ENCODE peak calls at places on chromosomes 2 and 18, in five cellular contexts. B, C, O, U and J are unnamed samples.

GRCh38 chr2:121287956-121288355 is 3.0 kb upstream of the TFCP2L1 start:
- DNase-seq in B (no peak), C (no peak), O (no peak), U (no peak), J (no peak)

GRCh38 chr2:83703598-83703997 is 755.5 kb downstream of the SUCLG1 start:
- DNase-seq in B (no peak), C (no peak), O (no peak), U (no peak), J (no peak)

GRCh38 chr2:5974477-5974876 is 282.3 kb downstream of the SOX11 start:
- DNase-seq in B (no peak), C (no peak), O (no peak), U (no peak), J (no peak)

GRCh38 chr2:109054865-109055264 is 65.8 kb upstream of the EDAR start:
- DNase-seq in B (no peak), C (no peak), O (no peak), U (no peak), J (no peak)

GRCh38 chr2:238023608-238024007 is 37.2 kb upstream of the SCLY start:
- DNase-seq in B (no peak), C (no peak), O (no peak), U (no peak), J (no peak)

GRCh38 chr18:23038712-23039111 is 96.6 kb upstream of the CABLES1 start:
- DNase-seq in B (peak), C (no peak), O (no peak), U (no peak), J (no peak)

GRCh38 chr18:68714356-68714706 is 577 bp downstream of the TMX3 start:
- DNase-seq in B (no peak), C (no peak), O (no peak), U (no peak), J (no peak)

GRCh38 chr2:197810490-197810889 is 6.1 kb downstream of the PLCL1 start:
- DNase-seq in B (no peak), C (no peak), O (no peak), U (no peak), J (no peak)

GRCh38 chr2:242054406-242054805 is 184.9 kb downstream of the RTP5 start:
- DNase-seq in B (no peak), C (no peak), O (no peak), U (no peak), J (no peak)

GRCh38 chr18:71105078-71105819 is 816.4 kb downstream of the SOCS6 start:
- DNase-seq in B (no peak), C (no peak), O (no peak), U (no peak), J (no peak)

GRCh38 chr2:238989484-238989883 is 141.6 kb downstream of the TWIST2 start:
- DNase-seq in B (no peak), C (no peak), O (no peak), U (no peak), J (no peak)

GRCh38 chr18:51212606-51213005 is 15.1 kb upstream of the MEX3C start:
- DNase-seq in B (no peak), C (no peak), O (no peak), U (no peak), J (no peak)

GRCh38 chr18:51211552-51211951 is 14.1 kb upstream of the MEX3C start:
- DNase-seq in B (no peak), C (no peak), O (no peak), U (no peak), J (no peak)
- TF ChIP-seq EP300 in B (no peak), C (no peak), O (no peak), U (peak), J (no peak)

GRCh38 chr2:215784371-215784783 is 229.0 kb downstream of the MREG start:
- DNase-seq in B (no peak), C (no peak), O (peak), U (no peak), J (no peak)

GRCh38 chr2:215790548-215791421 is 222.6 kb downstream of the MREG start:
- DNase-seq in B (no peak), C (no peak), O (no peak), U (no peak), J (no peak)

GRCh38 chr2:215782965-215783364 is 230.4 kb downstream of the MREG start:
- DNase-seq in B (no peak), C (no peak), O (no peak), U (no peak), J (no peak)

GRCh38 chr2:215791481-215791937 is 221.8 kb downstream of the MREG start:
- DNase-seq in B (no peak), C (no peak), O (no peak), U (no peak), J (no peak)

DNA sequence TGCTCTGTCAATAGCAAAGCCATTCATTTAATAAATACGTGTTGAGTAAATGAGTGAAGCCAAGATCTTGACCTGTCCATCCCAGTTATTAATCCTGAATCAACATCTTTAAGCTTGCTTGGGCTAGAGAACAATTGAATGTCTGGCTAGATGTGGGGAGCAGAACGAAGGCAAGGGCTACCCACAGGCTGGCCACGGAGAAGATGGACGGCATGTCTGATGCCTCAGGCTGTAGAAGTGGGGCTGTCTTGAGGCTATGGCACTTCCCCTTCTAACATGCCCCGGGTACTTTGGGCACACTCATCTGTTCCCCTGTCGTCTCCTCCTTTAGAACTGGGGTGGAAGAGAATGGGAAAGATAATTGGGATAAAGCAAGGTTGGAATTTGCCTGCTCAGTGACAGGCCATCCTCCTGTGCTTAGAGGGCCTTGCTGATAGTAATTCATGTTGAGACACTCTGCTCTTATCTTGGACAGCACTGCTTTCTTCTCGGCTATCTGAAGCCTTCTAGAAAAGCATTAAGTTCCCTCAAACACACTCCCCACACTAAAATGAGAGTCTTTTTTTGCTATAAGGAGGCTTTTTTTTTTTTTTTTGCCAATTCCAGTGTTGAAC is 225.7 kb downstream of the MREG start:
- DNase-seq in B (no peak), C (no peak), O (no peak), U (no peak), J (no peak)
- TF ChIP-seq EP300 in B (no peak), C (no peak), O (no peak), U (no peak), J (no peak)

GRCh38 chr2:63667132-63667531 is 78.4 kb downstream of the MDH1 start:
- DNase-seq in B (no peak), C (no peak), O (no peak), U (no peak), J (no peak)
- TF ChIP-seq EP300 in B (no peak), C (no peak), O (no peak), U (no peak), J (no peak)

DNA sequence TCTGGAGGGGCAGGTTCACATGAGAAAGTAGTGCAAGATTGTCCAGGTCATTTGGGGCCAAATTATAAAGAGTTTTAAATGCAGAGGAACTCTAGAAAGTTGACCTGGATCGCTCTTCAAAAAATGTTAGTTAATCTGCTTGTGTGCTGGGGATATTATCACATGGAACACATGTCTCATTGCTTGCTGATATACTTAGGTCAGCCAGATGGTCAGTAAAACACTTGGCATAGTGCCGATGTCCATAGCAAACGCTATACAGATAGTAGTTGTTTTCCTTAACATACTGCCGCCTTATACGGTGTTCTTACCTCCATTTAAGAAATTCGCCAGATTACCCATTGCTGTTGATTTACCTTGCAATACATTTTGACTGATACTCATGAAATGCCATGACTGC is 103.4 kb upstream of the CWC22 start:
- DNase-seq in B (no peak), C (no peak), O (no peak), U (no peak), J (no peak)
- TF ChIP-seq EP300 in B (no peak), C (no peak), O (no peak), U (no peak), J (no peak)

DNA sequence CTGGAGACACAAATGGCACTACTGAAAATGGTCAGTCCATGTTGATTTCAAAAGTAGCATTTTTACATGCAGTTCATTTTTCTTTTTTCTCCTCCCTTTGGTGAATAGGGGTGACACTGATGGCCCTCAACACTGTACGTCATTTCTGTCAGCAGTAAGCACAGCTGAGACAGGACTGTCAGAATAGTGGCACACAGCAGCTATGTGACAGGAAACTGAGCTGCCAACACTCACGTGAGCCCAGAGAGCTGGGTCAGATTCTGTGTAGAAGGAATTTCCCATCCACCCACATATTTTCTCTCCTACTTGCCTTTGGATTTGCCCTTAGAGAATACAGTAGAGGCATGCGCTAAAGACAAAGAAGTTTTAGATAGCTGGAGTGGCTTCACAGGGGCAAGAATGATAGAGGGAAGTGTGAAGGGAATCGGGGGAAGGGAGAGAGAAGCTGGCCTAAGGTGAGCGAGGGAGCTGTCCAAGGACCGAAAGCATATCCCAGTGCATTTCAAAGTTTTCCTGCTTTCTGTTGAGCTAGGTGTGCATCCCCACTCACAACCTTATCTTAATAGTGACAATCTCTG is 476.6 kb downstream of the CNTNAP5 start:
- DNase-seq in B (no peak), C (no peak), O (no peak), U (no peak), J (no peak)
- TF ChIP-seq EP300 in B (no peak), C (no peak), O (no peak), U (no peak), J (no peak)

DNA sequence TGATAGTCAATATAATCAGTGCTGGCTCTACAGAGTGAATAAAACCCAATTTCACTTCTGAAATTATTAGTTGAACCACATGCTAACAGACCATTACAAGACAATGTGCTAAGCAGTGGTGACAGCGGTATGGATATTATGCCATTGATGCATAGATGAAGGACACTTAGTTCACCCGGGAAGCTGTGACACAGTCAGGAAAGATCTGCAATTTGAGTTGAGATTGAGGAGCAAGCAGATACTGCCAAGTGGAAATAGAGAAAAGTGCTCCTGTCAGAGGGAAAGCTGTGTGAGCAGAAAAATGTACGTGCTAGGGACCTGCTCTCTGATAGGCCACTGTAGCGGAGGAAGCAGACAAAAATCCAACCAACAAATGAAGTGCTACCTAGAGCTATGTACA is 529.5 kb upstream of the CDH2 start:
- DNase-seq in B (no peak), C (no peak), O (no peak), U (no peak), J (no peak)
- TF ChIP-seq EP300 in B (no peak), C (no peak), O (no peak), U (no peak), J (no peak)

GRCh38 chr2:138219961-138220360 is 255.7 kb downstream of the HNMT start:
- DNase-seq in B (no peak), C (no peak), O (no peak), U (no peak), J (no peak)

GRCh38 chr2:138227195-138227594 is 262.9 kb downstream of the HNMT start:
- DNase-seq in B (no peak), C (no peak), O (no peak), U (no peak), J (no peak)

GRCh38 chr2:138221358-138221757 is 257.1 kb downstream of the HNMT start:
- DNase-seq in B (no peak), C (no peak), O (no peak), U (no peak), J (no peak)

GRCh38 chr2:138228101-138228500 is 263.8 kb downstream of the HNMT start:
- DNase-seq in B (no peak), C (no peak), O (no peak), U (no peak), J (no peak)

DNA sequence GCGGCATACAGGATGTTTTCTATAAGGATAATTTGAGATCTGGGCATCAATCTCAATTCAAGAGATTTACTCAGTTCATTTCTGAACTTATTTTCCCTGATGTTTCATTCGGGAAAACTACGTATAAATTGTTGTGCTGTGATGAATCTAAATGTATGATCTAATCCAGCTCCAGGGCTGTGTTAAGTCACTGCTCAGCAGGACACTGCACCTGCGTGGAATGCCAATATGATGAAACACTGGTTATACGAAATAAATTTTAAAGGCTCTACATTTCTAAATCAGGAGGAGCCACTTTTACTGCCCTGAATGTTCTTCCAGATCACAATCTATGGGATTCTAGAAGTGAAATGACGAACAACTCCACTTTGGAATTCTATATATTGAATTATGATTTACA is 259.0 kb downstream of the HNMT start:
- DNase-seq in B (peak), C (no peak), O (no peak), U (no peak), J (no peak)
- TF ChIP-seq EP300 in B (no peak), C (no peak), O (no peak), U (no peak), J (no peak)

GRCh38 chr18:3058328-3059191 is 45.6 kb upstream of the LPIN2 start:
- DNase-seq in B (peak), C (no peak), O (no peak), U (no peak), J (no peak)
- TF ChIP-seq EP300 in B (no peak), C (no peak), O (no peak), U (peak), J (no peak)

GRCh38 chr2:167509585-167509984 is 621.3 kb downstream of the XIRP2 start:
- DNase-seq in B (peak), C (no peak), O (no peak), U (no peak), J (no peak)
- TF ChIP-seq EP300 in B (no peak), C (no peak), O (no peak), U (no peak), J (no peak)